ENCODE peak calls at places on chromosomes 2 and 18, in five cellular contexts. Y is GM12878, F is upper lobe of left lung, J is HepG2, T is A549. Z is an unnamed sample.

GRCh38 chr2:9630750-9631483 is at the start of gene YWHAQ:
- ATAC-seq in Y (peak; percentile 94), F (peak; percentile 98), J (peak; percentile 93), T (peak; percentile 88), Z (peak; percentile 97)

GRCh38 chr2:191222952-191223351 is 22.3 kb upstream of the MYO1B start:
- ATAC-seq in Y (no peak), F (no peak), J (no peak), T (no peak), Z (no peak)

GRCh38 chr2:109710505-109711229 is 83.4 kb upstream of the RGPD5 start:
- ATAC-seq in Y (peak; percentile 26), F (no peak), J (no peak), T (no peak), Z (no peak)

GRCh38 chr2:173550143-173550542 is 195.5 kb downstream of the CDCA7 start:
- ATAC-seq in Y (no peak), F (no peak), J (no peak), T (no peak), Z (no peak)

GRCh38 chr2:181128199-181128598 is 147.8 kb downstream of the UBE2E3 start:
- ATAC-seq in Y (peak; percentile 77), F (no peak), J (no peak), T (no peak), Z (no peak)

GRCh38 chr2:176338395-176338794 is 69.2 kb downstream of the MTX2 start:
- ATAC-seq in Y (no peak), F (no peak), J (no peak), T (no peak), Z (no peak)

GRCh38 chr2:220006152-220006551 is 378.7 kb downstream of the SLC4A3 start:
- ATAC-seq in Y (peak; percentile 81), F (peak; percentile 50), J (peak; percentile 24), T (no peak), Z (no peak)

GRCh38 chr2:162100579-162100978 is 26.6 kb upstream of the DPP4 start:
- ATAC-seq in Y (no peak), F (no peak), J (peak; percentile 80), T (no peak), Z (no peak)

GRCh38 chr2:109196081-109196875 is 67.3 kb downstream of the SH3RF3 start:
- ATAC-seq in Y (no peak), F (no peak), J (no peak), T (no peak), Z (no peak)

GRCh38 chr2:40953341-40953740 is 501.5 kb upstream of the SLC8A1 start:
- ATAC-seq in Y (no peak), F (no peak), J (no peak), T (no peak), Z (no peak)

DNA sequence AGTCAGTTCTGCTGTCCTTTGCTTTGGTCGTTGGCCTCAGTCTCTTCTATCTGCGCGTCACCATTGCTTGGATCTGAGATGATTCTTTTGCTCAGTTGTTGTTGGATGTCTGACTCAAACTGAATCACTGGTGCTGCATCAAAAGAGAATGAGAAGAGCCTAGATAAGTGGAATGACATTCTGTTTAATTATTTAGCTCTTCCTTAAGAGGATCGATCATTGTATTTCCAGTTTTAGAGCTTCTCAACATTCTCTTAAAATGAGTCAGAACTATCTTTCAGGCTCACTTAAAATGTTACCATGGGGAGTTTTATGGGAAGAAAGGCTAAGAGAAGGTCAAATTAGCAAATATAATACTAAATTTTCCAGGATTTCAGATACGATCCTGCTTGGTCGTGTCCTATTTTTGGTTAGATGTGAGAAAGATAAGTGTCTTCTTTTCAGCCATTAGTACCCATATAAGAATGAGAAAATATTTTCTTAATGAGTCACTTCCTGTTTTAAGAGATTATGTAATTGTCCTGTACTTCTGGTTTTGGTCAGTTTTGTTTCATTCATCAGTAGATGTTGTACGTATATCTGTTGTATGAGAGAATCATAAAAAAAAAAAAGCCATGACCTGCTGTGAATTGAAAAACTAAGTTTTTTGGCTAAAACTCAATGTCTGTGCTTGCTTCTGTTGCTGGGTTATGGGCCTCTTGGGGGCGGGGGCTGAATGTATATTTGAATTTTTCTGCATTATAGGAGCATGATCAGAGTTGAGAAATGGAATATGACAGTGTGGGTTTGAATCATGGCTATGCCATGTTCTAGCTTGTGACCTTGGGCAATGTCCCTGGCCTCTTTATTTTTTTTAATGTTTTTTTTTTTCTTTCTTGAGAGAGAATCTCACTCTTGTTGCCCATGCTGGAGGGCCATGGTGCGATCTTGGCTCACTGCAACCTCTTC is 31.5 kb upstream of the CASP10 start:
- ATAC-seq in Y (peak; percentile 93), F (peak; percentile 79), J (no peak), T (peak; percentile 62), Z (no peak)
- TF ChIP-seq EP300 in Y (peak; percentile 55), F (no peak), J (no peak), T (peak; percentile 79), Z (no peak)

DNA sequence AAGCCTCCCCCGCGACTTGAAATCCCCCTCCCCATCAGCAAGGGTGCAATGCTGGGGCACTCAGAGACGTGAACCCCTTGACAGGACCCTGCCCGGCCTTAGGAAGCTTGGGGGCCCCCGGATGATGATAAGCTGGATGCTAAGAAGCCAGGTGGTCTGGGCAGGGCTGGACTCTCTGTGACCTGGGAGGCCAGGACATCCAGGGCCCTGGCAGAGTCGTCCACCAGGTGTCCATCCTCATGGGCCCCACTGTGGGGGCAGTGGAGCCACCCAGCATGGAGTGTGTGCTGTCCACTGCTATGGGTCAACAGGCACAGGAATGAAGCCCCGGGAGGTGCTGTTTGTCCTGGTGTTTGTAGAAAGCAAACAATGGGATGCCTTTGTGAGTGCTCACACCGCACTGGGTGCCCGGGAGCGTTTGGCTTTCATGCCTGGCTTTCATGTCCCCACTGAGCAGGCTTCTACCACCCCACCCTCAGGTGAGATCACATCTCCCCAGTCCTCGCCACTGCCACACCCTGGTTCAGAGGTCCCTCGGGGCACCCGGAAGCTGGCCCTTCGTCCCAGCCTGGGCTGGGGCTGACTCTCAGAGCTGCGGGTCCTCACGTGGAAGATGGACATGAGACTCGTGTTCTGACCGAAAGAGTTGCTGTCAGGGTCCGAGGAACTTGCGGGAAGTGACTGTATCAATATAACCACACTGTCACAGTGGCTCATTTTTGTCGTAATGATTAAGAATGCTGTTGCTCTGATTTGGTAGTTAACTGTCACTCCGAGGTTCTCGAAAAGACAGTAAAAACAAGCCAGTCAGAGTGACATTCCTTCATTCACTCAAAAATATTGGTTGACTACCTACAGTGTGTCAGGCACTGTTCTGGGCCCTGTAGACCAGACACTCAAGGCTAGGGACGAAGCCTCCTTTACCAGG is 53.3 kb downstream of the INHBB start:
- ATAC-seq in Y (no peak), F (no peak), J (peak; percentile 96), T (peak; percentile 76), Z (no peak)
- TF ChIP-seq EP300 in Y (no peak), F (no peak), J (peak; percentile 90), T (peak; percentile 92), Z (no peak)

GRCh38 chr2:78125042-78125441 is 602.9 kb upstream of the LRRTM4 start:
- ATAC-seq in Y (no peak), F (no peak), J (no peak), T (no peak), Z (no peak)
- TF ChIP-seq EP300 in Y (no peak), F (no peak), J (no peak), T (no peak), Z (no peak)

DNA sequence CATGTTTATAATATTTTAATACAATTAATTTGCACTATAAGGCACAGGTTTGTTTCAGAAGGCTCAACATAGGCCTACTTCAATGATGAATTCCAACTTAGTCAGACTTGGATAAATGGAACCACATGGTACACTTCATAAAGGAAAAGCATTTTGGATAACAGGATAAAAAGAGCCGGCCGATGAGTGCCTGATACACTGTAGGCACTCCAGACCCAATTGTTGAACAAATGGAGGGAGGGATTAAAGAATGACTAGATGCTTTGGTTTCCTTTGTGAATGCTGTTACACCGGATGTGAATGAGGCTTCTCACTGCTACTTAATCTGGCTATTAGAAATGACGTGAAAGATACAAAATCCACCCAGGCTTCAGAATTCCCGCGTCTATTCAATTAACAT is 104.1 kb upstream of the KCTD1 start:
- ATAC-seq in Y (no peak), F (no peak), J (no peak), T (no peak), Z (no peak)
- TF ChIP-seq EP300 in Y (no peak), F (no peak), J (no peak), T (no peak), Z (no peak)

GRCh38 chr2:30272761-30273573 is 41.6 kb downstream of the LBH start:
- ATAC-seq in Y (no peak), F (no peak), J (no peak), T (peak; percentile 28), Z (no peak)
- TF ChIP-seq EP300 in Y (no peak), F (no peak), J (no peak), T (peak; percentile 77), Z (no peak)

DNA sequence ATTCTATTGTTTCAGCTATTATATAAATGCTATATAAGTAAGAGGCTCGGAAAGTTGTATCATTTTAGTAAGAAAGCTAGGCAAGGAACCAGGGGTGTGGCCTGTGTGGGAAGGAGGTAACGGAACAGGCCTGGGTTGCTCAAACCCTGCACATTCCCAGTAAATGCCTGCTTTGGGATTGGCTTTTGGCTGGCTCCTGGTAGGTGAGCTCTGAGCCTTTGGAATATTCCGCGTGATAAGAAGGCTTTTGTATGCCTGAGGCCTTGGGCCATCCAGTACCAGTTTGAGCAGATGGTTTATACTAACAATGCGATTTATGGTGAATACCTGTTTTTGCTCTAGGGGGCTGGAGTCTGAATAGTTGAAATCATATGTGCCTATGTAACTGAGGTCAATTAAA is 42.6 kb upstream of the CDH20 start:
- ATAC-seq in Y (no peak), F (no peak), J (no peak), T (no peak), Z (no peak)
- TF ChIP-seq EP300 in Y (no peak), F (no peak), J (no peak), T (no peak), Z (no peak)

DNA sequence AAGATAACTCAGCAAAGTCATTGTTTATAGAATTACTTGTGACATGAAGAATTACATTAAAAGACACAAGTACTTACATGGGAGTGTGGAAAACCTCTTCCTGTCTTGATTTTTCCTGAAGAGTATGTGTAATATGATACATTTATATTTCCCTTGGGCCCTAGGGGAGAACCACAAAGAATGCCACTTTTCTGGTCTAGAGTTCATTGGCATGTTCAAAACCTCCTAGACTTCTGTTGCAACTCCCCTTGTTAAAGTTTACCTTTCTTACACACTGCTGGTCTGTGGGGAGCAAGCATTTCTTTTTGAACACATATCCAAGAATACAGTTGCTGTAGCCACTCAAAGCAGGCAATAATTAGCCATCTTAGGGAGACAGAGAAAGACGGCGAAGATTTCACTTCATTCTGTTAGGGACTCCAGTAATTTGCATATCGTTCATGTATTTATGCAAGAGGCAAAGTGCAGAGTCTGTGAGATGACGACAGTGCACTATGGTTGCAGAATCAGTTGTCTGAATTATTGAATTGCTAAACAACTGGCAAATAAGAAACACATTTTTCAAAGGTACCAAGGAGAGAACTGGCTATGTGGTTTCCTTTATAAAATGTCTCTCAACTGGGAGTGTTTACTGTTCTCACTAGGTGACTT is 103.4 kb downstream of the NOL4 start:
- ATAC-seq in Y (peak; percentile 61), F (peak; percentile 31), J (peak; percentile 92), T (no peak), Z (no peak)
- TF ChIP-seq EP300 in Y (no peak), F (no peak), J (no peak), T (no peak), Z (no peak)